ENCODE peak calls at places on chromosomes 2 and 18, in ten cellular contexts. Q is spleen; W is substantia nigra; C is tibial artery; K is BE2C; V is ACHN; I is stimulated activated CD8-positive, alpha-beta memory T cell treated with anti-CD3 and anti-CD28 coated beads, Interleukin-15, amount 100 ng/mL, for 4 hours; D is pons; A is T-helper 22 cell; R is T1000. X is an unnamed sample.

GRCh38 chr2:223034241-223034933 is 17.6 kb upstream of the KCNE4 start:
- DNase-seq in Q (no peak), W (no peak), C (no peak), K (no peak), V (no peak), I (no peak), D (no peak), A (no peak), R (no peak), X (no peak)

GRCh38 chr2:187453078-187453641 is 5.1 kb upstream of the CALCRL start:
- DNase-seq in Q (no peak), W (no peak), C (no peak), K (no peak), V (peak), I (no peak), D (peak), A (no peak), R (no peak), X (peak)

GRCh38 chr2:133458280-133458679 is 110.0 kb downstream of the NCKAP5 start:
- DNase-seq in Q (no peak), W (no peak), C (no peak), K (no peak), V (no peak), I (no peak), D (no peak), A (no peak), R (no peak), X (peak)

GRCh38 chr2:21044694-21045371 is 960 bp upstream of the APOB start:
- DNase-seq in Q (no peak), W (no peak), C (no peak), K (no peak), V (no peak), I (no peak), D (no peak), A (no peak), R (no peak), X (no peak)

GRCh38 chr2:203077458-203077857 is 62.8 kb downstream of the NBEAL1 start:
- DNase-seq in Q (no peak), W (no peak), C (no peak), K (no peak), V (peak), I (no peak), D (no peak), A (no peak), R (no peak), X (no peak)

GRCh38 chr18:49784427-49785185 is 28.7 kb downstream of the ACAA2 start:
- DNase-seq in Q (no peak), W (no peak), C (no peak), K (no peak), V (no peak), I (no peak), D (no peak), A (no peak), R (no peak), X (no peak)

GRCh38 chr18:79630266-79631095 is 49.1 kb upstream of the CTDP1 start:
- DNase-seq in Q (peak), W (no peak), C (peak), K (no peak), V (no peak), I (no peak), D (no peak), A (no peak), R (no peak), X (no peak)

GRCh38 chr2:174544156-174544555 is 53.4 kb downstream of the WIPF1 start:
- DNase-seq in Q (no peak), W (no peak), C (no peak), K (no peak), V (no peak), I (no peak), D (peak), A (no peak), R (no peak), X (peak)

GRCh38 chr2:208031608-208032019 is 6.3 kb upstream of the PLEKHM3 start:
- DNase-seq in Q (no peak), W (no peak), C (no peak), K (no peak), V (no peak), I (no peak), D (peak), A (no peak), R (no peak), X (no peak)

GRCh38 chr2:238646281-238646680 is 201.6 kb upstream of the TWIST2 start:
- DNase-seq in Q (no peak), W (no peak), C (no peak), K (no peak), V (no peak), I (no peak), D (no peak), A (no peak), R (no peak), X (no peak)

GRCh38 chr2:201263774-201264173 is 3.4 kb downstream of the CASP8 start:
- DNase-seq in Q (no peak), W (no peak), C (no peak), K (no peak), V (no peak), I (no peak), D (no peak), A (no peak), R (no peak), X (no peak)

GRCh38 chr2:198000417-198000816 is 196.0 kb downstream of the PLCL1 start:
- DNase-seq in Q (no peak), W (no peak), C (no peak), K (no peak), V (no peak), I (no peak), D (no peak), A (no peak), R (no peak), X (no peak)

GRCh38 chr2:96146881-96147592 is 1.8 kb upstream of the DUSP2 start:
- DNase-seq in Q (peak), W (no peak), C (peak), K (peak), V (no peak), I (no peak), D (no peak), A (peak), R (no peak), X (no peak)

GRCh38 chr2:169512525-169512924 is 3.0 kb downstream of the KLHL41 start:
- DNase-seq in Q (no peak), W (no peak), C (no peak), K (no peak), V (no peak), I (no peak), D (no peak), A (no peak), R (no peak), X (peak)

GRCh38 chr2:10216677-10217498 is 85.8 kb upstream of the HPCAL1 start:
- DNase-seq in Q (peak), W (no peak), C (no peak), K (no peak), V (no peak), I (no peak), D (no peak), A (no peak), R (no peak), X (no peak)

GRCh38 chr18:34867520-34867919 is 157.4 kb downstream of the DTNA start:
- DNase-seq in Q (no peak), W (no peak), C (no peak), K (peak), V (peak), I (no peak), D (no peak), A (no peak), R (no peak), X (no peak)

X was measured in lung microvascular endothelial cell.